ENCODE peak calls at places on chromosomes 12 and 14, in nine cellular contexts. One of them, this sample, is unnamed.

GRCh38 chr12:51004504-51004903 is 21.7 kb downstream of the SLC11A2 start:
- DNase-seq in ACHN: no peak
- DNase-seq in astrocyte of the spinal cord: no peak
- DNase-seq in WTC11: no peak
- DNase-seq in GOT3: no peak
- DNase-seq in NCI-H1930: no peak
- DNase-seq in occipital lobe: no peak
- DNase-seq in amniotic stem cell: no peak
- DNase-seq in T-helper 22 cell: no peak
- DNase-seq in this sample: no peak

GRCh38 chr14:80005561-80005960 is 205.7 kb downstream of the DIO2 start:
- DNase-seq in occipital lobe: no peak
- DNase-seq in ACHN: no peak
- DNase-seq in GOT3: no peak
- DNase-seq in T-helper 22 cell: no peak
- DNase-seq in NCI-H1930: no peak
- DNase-seq in WTC11: no peak
- DNase-seq in amniotic stem cell: no peak
- DNase-seq in astrocyte of the spinal cord: no peak
- DNase-seq in this sample: no peak

GRCh38 chr12:108611884-108612415 is 14.1 kb upstream of the TMEM119 start:
- DNase-seq in occipital lobe: no peak
- DNase-seq in ACHN: peak
- DNase-seq in WTC11: peak
- DNase-seq in astrocyte of the spinal cord: peak
- DNase-seq in amniotic stem cell: no peak
- DNase-seq in GOT3: no peak
- DNase-seq in T-helper 22 cell: no peak
- DNase-seq in NCI-H1930: no peak
- DNase-seq in this sample: peak

GRCh38 chr14:33992274-33993050 is 41.6 kb upstream of the EGLN3 start:
- DNase-seq in occipital lobe: no peak
- DNase-seq in ACHN: no peak
- DNase-seq in GOT3: no peak
- DNase-seq in WTC11: no peak
- DNase-seq in astrocyte of the spinal cord: no peak
- DNase-seq in NCI-H1930: no peak
- DNase-seq in amniotic stem cell: no peak
- DNase-seq in T-helper 22 cell: no peak
- DNase-seq in this sample: no peak

GRCh38 chr14:64727551-64728071 is 23.4 kb downstream of the PLEKHG3 start:
- DNase-seq in occipital lobe: no peak
- DNase-seq in astrocyte of the spinal cord: no peak
- DNase-seq in WTC11: peak
- DNase-seq in amniotic stem cell: no peak
- DNase-seq in ACHN: no peak
- DNase-seq in NCI-H1930: no peak
- DNase-seq in GOT3: no peak
- DNase-seq in T-helper 22 cell: no peak
- DNase-seq in this sample: no peak

GRCh38 chr12:16300222-16300621 is 22.7 kb upstream of the SLC15A5 start:
- DNase-seq in NCI-H1930: no peak
- DNase-seq in amniotic stem cell: no peak
- DNase-seq in ACHN: no peak
- DNase-seq in GOT3: no peak
- DNase-seq in astrocyte of the spinal cord: no peak
- DNase-seq in T-helper 22 cell: no peak
- DNase-seq in WTC11: no peak
- DNase-seq in occipital lobe: no peak
- DNase-seq in this sample: no peak

GRCh38 chr14:75714993-75715392 is 53.9 kb downstream of the TTLL5 start:
- DNase-seq in ACHN: no peak
- DNase-seq in T-helper 22 cell: no peak
- DNase-seq in WTC11: no peak
- DNase-seq in amniotic stem cell: no peak
- DNase-seq in astrocyte of the spinal cord: peak
- DNase-seq in GOT3: no peak
- DNase-seq in occipital lobe: no peak
- DNase-seq in NCI-H1930: no peak
- DNase-seq in this sample: no peak

GRCh38 chr14:75292016-75292646 is 13.5 kb downstream of the FOS start:
- DNase-seq in occipital lobe: no peak
- DNase-seq in astrocyte of the spinal cord: no peak
- DNase-seq in WTC11: no peak
- DNase-seq in NCI-H1930: no peak
- DNase-seq in ACHN: no peak
- DNase-seq in T-helper 22 cell: no peak
- DNase-seq in GOT3: no peak
- DNase-seq in amniotic stem cell: no peak
- DNase-seq in this sample: no peak

GRCh38 chr12:11581179-11581755 is 68.2 kb upstream of the ETV6 start:
- DNase-seq in T-helper 22 cell: peak
- DNase-seq in occipital lobe: peak
- DNase-seq in NCI-H1930: peak
- DNase-seq in GOT3: no peak
- DNase-seq in WTC11: peak
- DNase-seq in ACHN: peak
- DNase-seq in astrocyte of the spinal cord: peak
- DNase-seq in amniotic stem cell: peak
- DNase-seq in this sample: peak

GRCh38 chr14:33589334-33589733 is 361.5 kb downstream of the EGLN3 start:
- DNase-seq in amniotic stem cell: no peak
- DNase-seq in NCI-H1930: no peak
- DNase-seq in WTC11: no peak
- DNase-seq in astrocyte of the spinal cord: peak
- DNase-seq in occipital lobe: no peak
- DNase-seq in GOT3: no peak
- DNase-seq in ACHN: no peak
- DNase-seq in T-helper 22 cell: no peak
- DNase-seq in this sample: no peak

GRCh38 chr14:59629384-59630158 is 53.0 kb upstream of the CCDC175 start:
- DNase-seq in T-helper 22 cell: no peak
- DNase-seq in GOT3: no peak
- DNase-seq in amniotic stem cell: no peak
- DNase-seq in occipital lobe: no peak
- DNase-seq in NCI-H1930: no peak
- DNase-seq in astrocyte of the spinal cord: no peak
- DNase-seq in ACHN: no peak
- DNase-seq in WTC11: no peak
- DNase-seq in this sample: no peak

GRCh38 chr14:100060766-100061165 is 4.5 kb upstream of the EVL start:
- DNase-seq in WTC11: no peak
- DNase-seq in astrocyte of the spinal cord: no peak
- DNase-seq in NCI-H1930: no peak
- DNase-seq in amniotic stem cell: no peak
- DNase-seq in occipital lobe: no peak
- DNase-seq in GOT3: no peak
- DNase-seq in T-helper 22 cell: no peak
- DNase-seq in ACHN: no peak
- DNase-seq in this sample: no peak

GRCh38 chr12:8648598-8649205 is 13.9 kb downstream of the MFAP5 start:
- DNase-seq in occipital lobe: no peak
- DNase-seq in NCI-H1930: no peak
- DNase-seq in amniotic stem cell: no peak
- DNase-seq in T-helper 22 cell: no peak
- DNase-seq in WTC11: no peak
- DNase-seq in ACHN: no peak
- DNase-seq in GOT3: no peak
- DNase-seq in astrocyte of the spinal cord: no peak
- DNase-seq in this sample: peak

GRCh38 chr12:3684449-3685051 is 68.4 kb downstream of the CRACR2A start:
- DNase-seq in amniotic stem cell: no peak
- DNase-seq in NCI-H1930: no peak
- DNase-seq in astrocyte of the spinal cord: no peak
- DNase-seq in occipital lobe: no peak
- DNase-seq in ACHN: no peak
- DNase-seq in WTC11: no peak
- DNase-seq in T-helper 22 cell: no peak
- DNase-seq in GOT3: no peak
- DNase-seq in this sample: no peak

GRCh38 chr14:22870811-22871199 is 735 bp upstream of the LRP10 start:
- DNase-seq in ACHN: no peak
- DNase-seq in NCI-H1930: no peak
- DNase-seq in amniotic stem cell: no peak
- DNase-seq in T-helper 22 cell: no peak
- DNase-seq in WTC11: no peak
- DNase-seq in occipital lobe: no peak
- DNase-seq in GOT3: no peak
- DNase-seq in astrocyte of the spinal cord: no peak
- DNase-seq in this sample: no peak

GRCh38 chr14:90780519-90780918 is 35.7 kb downstream of the TTC7B start:
- DNase-seq in GOT3: no peak
- DNase-seq in NCI-H1930: no peak
- DNase-seq in T-helper 22 cell: no peak
- DNase-seq in amniotic stem cell: no peak
- DNase-seq in occipital lobe: no peak
- DNase-seq in astrocyte of the spinal cord: no peak
- DNase-seq in WTC11: no peak
- DNase-seq in ACHN: no peak
- DNase-seq in this sample: no peak

GRCh38 chr12:48972213-48973021 is 882 bp upstream of the WNT10B start:
- DNase-seq in occipital lobe: no peak
- DNase-seq in ACHN: no peak
- DNase-seq in amniotic stem cell: no peak
- DNase-seq in T-helper 22 cell: no peak
- DNase-seq in NCI-H1930: no peak
- DNase-seq in astrocyte of the spinal cord: no peak
- DNase-seq in GOT3: no peak
- DNase-seq in WTC11: no peak
- DNase-seq in this sample: peak

This sample was measured in stimulated activated effector memory CD8-positive, alpha-beta T cell treated with anti-CD3 and anti-CD28 coated beads, Interleukin-12 subunit alpha, Interleukin-12 subunit beta, amount 100 ng/mL, for 72 hours.